ENCODE peak calls at places on chromosomes 5 and 9, in nine cellular contexts. M, Y, H, K, X, A, I, U and L are unnamed samples.

GRCh38 chr9:131394464-131395026 is 659 bp downstream of the PRRC2B start:
- DNase-seq in A (no peak), M (no peak), H (no peak), Y (peak), X (peak), I (no peak), K (no peak), U (no peak), L (peak)

GRCh38 chr5:62606878-62607277 is 28.3 kb downstream of the LRRC70 start:
- DNase-seq in U (no peak), Y (no peak), K (no peak), X (no peak), I (no peak), A (no peak), H (no peak), M (no peak), L (peak)

GRCh38 chr5:157485811-157486739 is 26.1 kb downstream of the NIPAL4 start:
- DNase-seq in H (no peak), U (no peak), X (peak), K (no peak), I (no peak), M (no peak), A (no peak), Y (no peak), L (no peak)

GRCh38 chr5:77306531-77306930 is 96.1 kb downstream of the PDE8B start:
- DNase-seq in U (no peak), X (no peak), K (no peak), I (no peak), Y (no peak), A (no peak), H (no peak), M (no peak), L (no peak)

GRCh38 chr9:132041825-132042224 is 37.8 kb downstream of the MED27 start:
- DNase-seq in K (no peak), U (no peak), Y (no peak), I (peak), X (no peak), M (no peak), H (no peak), A (no peak), L (no peak)

GRCh38 chr9:85900504-85901201 is 40.3 kb upstream of the NAA35 start:
- DNase-seq in Y (peak), M (no peak), K (peak), I (peak), H (no peak), A (no peak), U (no peak), X (peak), L (peak)

GRCh38 chr5:54743997-54744788 is 226.6 kb downstream of the SNX18 start:
- DNase-seq in M (no peak), Y (peak), A (peak), I (no peak), H (no peak), U (peak), X (peak), K (peak), L (peak)

GRCh38 chr5:167802755-167803431 is 488.6 kb upstream of the WWC1 start:
- DNase-seq in U (no peak), H (no peak), Y (no peak), M (no peak), A (no peak), X (no peak), K (peak), I (no peak), L (no peak)

GRCh38 chr9:114580609-114581193 is 6.9 kb upstream of the ATP6V1G1 start:
- DNase-seq in X (no peak), K (no peak), I (no peak), A (no peak), M (no peak), Y (no peak), U (no peak), H (no peak), L (no peak)

GRCh38 chr5:7395432-7396168 is at the start of gene ADCY2:
- DNase-seq in I (no peak), U (no peak), M (no peak), X (no peak), H (no peak), A (no peak), Y (no peak), K (no peak), L (no peak)

GRCh38 chr9:123361086-123361730 is 5.2 kb downstream of the CRB2 start:
- DNase-seq in K (no peak), Y (no peak), M (no peak), A (no peak), I (no peak), X (no peak), H (no peak), U (no peak), L (no peak)

GRCh38 chr5:51997908-51998307 is 614.7 kb downstream of the ISL1 start:
- DNase-seq in X (no peak), U (no peak), M (no peak), K (no peak), I (peak), Y (peak), H (peak), A (no peak), L (no peak)

GRCh38 chr5:74641778-74642542 is 1.4 kb upstream of the ENC1 start:
- DNase-seq in A (no peak), H (no peak), M (peak), I (peak), U (no peak), K (no peak), Y (peak), X (peak), L (peak)

GRCh38 chr9:1362845-1363244 is 312.7 kb downstream of the DMRT2 start:
- DNase-seq in X (no peak), M (no peak), A (no peak), K (no peak), I (no peak), H (no peak), U (no peak), Y (no peak), L (no peak)

GRCh38 chr5:91224459-91224858 is 158.7 kb downstream of the ARRDC3 start:
- DNase-seq in A (no peak), H (no peak), I (no peak), X (no peak), K (no peak), U (no peak), M (no peak), Y (peak), L (peak)

GRCh38 chr9:87087197-87087596 is 139.9 kb upstream of the GAS1 start:
- DNase-seq in I (no peak), U (no peak), K (no peak), H (no peak), M (no peak), X (no peak), A (no peak), Y (no peak), L (no peak)

GRCh38 chr9:119026120-119026519 is 343.1 kb downstream of the BRINP1 start:
- DNase-seq in H (peak), M (peak), I (peak), Y (peak), U (no peak), K (no peak), A (no peak), X (no peak), L (peak)

GRCh38 chr5:145945620-145946111 is 9.3 kb downstream of the SH3RF2 start:
- DNase-seq in X (no peak), U (no peak), K (no peak), M (no peak), H (no peak), I (no peak), Y (no peak), A (no peak), L (no peak)

GRCh38 chr9:110546411-110546871 is 33.1 kb downstream of the SVEP1 start:
- DNase-seq in Y (peak), I (no peak), K (no peak), U (no peak), X (no peak), M (no peak), H (no peak), A (no peak), L (no peak)

GRCh38 chr9:120474579-120475243 is 105.3 kb downstream of the CDK5RAP2 start:
- DNase-seq in H (no peak), K (no peak), U (no peak), X (no peak), I (no peak), Y (peak), A (no peak), M (no peak), L (peak)

GRCh38 chr5:134328619-134329018 is 38.4 kb downstream of the CDKL3 start:
- DNase-seq in Y (no peak), A (no peak), M (no peak), U (no peak), I (no peak), K (no peak), X (no peak), H (no peak), L (peak)

GRCh38 chr5:9830184-9830583 is 200.0 kb upstream of the TAS2R1 start:
- DNase-seq in Y (no peak), K (no peak), U (no peak), X (no peak), I (no peak), A (no peak), H (no peak), M (no peak), L (no peak)

GRCh38 chr5:5589146-5589826 is 166.8 kb downstream of the ICE1 start:
- DNase-seq in U (no peak), H (no peak), A (no peak), M (no peak), K (no peak), Y (no peak), I (no peak), X (no peak), L (no peak)

GRCh38 chr5:32444946-32445758 is 612 bp upstream of the ZFR start:
- DNase-seq in X (no peak), A (no peak), I (no peak), M (no peak), U (no peak), Y (no peak), H (no peak), K (no peak), L (no peak)

GRCh38 chr5:400282-401215 is 42.4 kb upstream of the EXOC3 start:
- DNase-seq in X (no peak), I (no peak), A (no peak), H (peak), K (no peak), U (no peak), Y (peak), M (no peak), L (peak)

GRCh38 chr5:139186293-139186692 is 11.9 kb downstream of the SIL1 start:
- DNase-seq in X (no peak), I (no peak), K (no peak), H (no peak), M (no peak), A (no peak), Y (peak), U (no peak), L (no peak)

GRCh38 chr9:132434875-132435274 is 24.9 kb downstream of the CFAP77 start:
- DNase-seq in U (no peak), M (no peak), I (no peak), K (no peak), Y (no peak), A (no peak), X (no peak), H (no peak), L (no peak)

GRCh38 chr5:144971067-144971850 is 800.6 kb downstream of the KCTD16 start:
- DNase-seq in K (no peak), U (no peak), A (no peak), X (no peak), M (no peak), I (no peak), H (no peak), Y (no peak), L (no peak)

GRCh38 chr5:132886064-132886823 is 12.8 kb downstream of the LEAP2 start:
- DNase-seq in U (no peak), X (peak), I (no peak), M (no peak), Y (no peak), A (no peak), H (no peak), K (no peak), L (no peak)

GRCh38 chr5:141605523-141606277 is 13.1 kb downstream of the DIAPH1 start:
- DNase-seq in I (no peak), U (no peak), Y (peak), H (no peak), A (peak), K (no peak), M (peak), X (peak), L (no peak)

GRCh38 chr9:68887232-68887631 is 126.7 kb downstream of the PRKACG start:
- DNase-seq in M (no peak), X (peak), H (no peak), U (no peak), A (no peak), Y (no peak), K (no peak), I (no peak), L (no peak)

GRCh38 chr5:176776141-176776865 is 34.1 kb upstream of the UNC5A start:
- DNase-seq in H (no peak), K (no peak), I (no peak), A (no peak), U (no peak), Y (no peak), X (no peak), M (no peak), L (no peak)

GRCh38 chr5:176995122-176995490 is 11.5 kb downstream of the UIMC1 start:
- DNase-seq in U (no peak), K (no peak), M (no peak), H (no peak), A (no peak), Y (no peak), X (no peak), I (no peak), L (no peak)

GRCh38 chr5:122458278-122458872 is 146.3 kb downstream of the SNCAIP start:
- DNase-seq in K (peak), U (no peak), Y (peak), X (peak), M (no peak), A (no peak), I (no peak), H (no peak), L (peak)

GRCh38 chr5:112077180-112077579 is 320.2 kb upstream of the NREP start:
- DNase-seq in A (no peak), X (peak), I (no peak), M (no peak), Y (peak), U (no peak), K (no peak), H (no peak), L (peak)

GRCh38 chr5:77066823-77067442 is 20.2 kb downstream of the ZBED3 start:
- DNase-seq in H (no peak), U (no peak), A (no peak), Y (peak), K (no peak), M (no peak), X (peak), I (no peak), L (peak)